ENCODE peak calls at places on chromosomes 13 and 19, in seven cellular contexts. G, R, N, K, C, F and W are unnamed samples.

GRCh38 chr13:20411638-20412342 is 113.9 kb downstream of the CRYL1 start:
- DNase-seq in G (no peak), R (no peak), N (peak), K (peak), C (no peak), F (no peak), W (peak)

GRCh38 chr13:50213526-50213925 is 198.3 kb downstream of the KCNRG start:
- DNase-seq in G (no peak), R (no peak), N (no peak), K (no peak), C (no peak), F (no peak), W (no peak)

GRCh38 chr13:106603568-106603967 is 35.6 kb upstream of the ARGLU1 start:
- DNase-seq in G (no peak), R (no peak), N (no peak), K (no peak), C (no peak), F (no peak), W (no peak)

GRCh38 chr19:6076675-6077463 is 33.4 kb downstream of the RFX2 start:
- DNase-seq in G (no peak), R (no peak), N (no peak), K (no peak), C (no peak), F (peak), W (no peak)

GRCh38 chr13:26760835-26761582 is 423 bp upstream of the GPR12 start:
- DNase-seq in G (no peak), R (no peak), N (no peak), K (no peak), C (no peak), F (no peak), W (no peak)

GRCh38 chr19:41882568-41883462 is at the start of gene ARHGEF1:
- DNase-seq in G (peak), R (no peak), N (peak), K (peak), C (peak), F (no peak), W (peak)

GRCh38 chr19:5240011-5240410 is 100.6 kb downstream of the PTPRS start:
- DNase-seq in G (no peak), R (no peak), N (no peak), K (no peak), C (no peak), F (no peak), W (no peak)

GRCh38 chr13:21389124-21389523 is 70.0 kb downstream of the ZDHHC20 start:
- DNase-seq in G (no peak), R (no peak), N (no peak), K (no peak), C (no peak), F (no peak), W (no peak)

GRCh38 chr13:74562381-74562780 is 428.2 kb upstream of the KLF12 start:
- DNase-seq in G (no peak), R (no peak), N (no peak), K (no peak), C (no peak), F (no peak), W (no peak)

GRCh38 chr13:82772802-82773201 is 1109.5 kb downstream of the SLITRK1 start:
- DNase-seq in G (no peak), R (no peak), N (no peak), K (no peak), C (no peak), F (peak), W (no peak)

GRCh38 chr19:13794388-13794751 is 873 bp upstream of the ZSWIM4 start:
- DNase-seq in G (no peak), R (no peak), N (no peak), K (no peak), C (peak), F (peak), W (no peak)

GRCh38 chr13:80133631-80134083 is 207.3 kb downstream of the SPRY2 start:
- DNase-seq in G (no peak), R (no peak), N (no peak), K (no peak), C (no peak), F (no peak), W (no peak)

GRCh38 chr13:24516919-24517318 is 4.3 kb upstream of the PARP4 start:
- DNase-seq in G (no peak), R (no peak), N (no peak), K (no peak), C (no peak), F (no peak), W (no peak)

GRCh38 chr13:88736026-88736425 is 1064.9 kb downstream of the SLITRK5 start:
- DNase-seq in G (no peak), R (no peak), N (no peak), K (no peak), C (no peak), F (no peak), W (no peak)

GRCh38 chr13:73331556-73331955 is 272.8 kb downstream of the KLF5 start:
- DNase-seq in G (no peak), R (no peak), N (no peak), K (no peak), C (no peak), F (no peak), W (no peak)

GRCh38 chr19:15403151-15403531 is 15.6 kb downstream of the AKAP8L start:
- DNase-seq in G (no peak), R (no peak), N (no peak), K (no peak), C (no peak), F (no peak), W (no peak)

GRCh38 chr19:8552810-8553209 is 24.4 kb downstream of the MYO1F start:
- DNase-seq in G (no peak), R (peak), N (no peak), K (no peak), C (no peak), F (no peak), W (no peak)

GRCh38 chr19:3983936-3984583 is 1.2 kb downstream of the EEF2 start:
- DNase-seq in G (peak), R (no peak), N (no peak), K (no peak), C (no peak), F (no peak), W (peak)

GRCh38 chr13:110684388-110685056 is 21.4 kb downstream of the CARS2 start:
- DNase-seq in G (peak), R (no peak), N (no peak), K (no peak), C (peak), F (no peak), W (no peak)

GRCh38 chr19:42270346-42271044 is 1.4 kb downstream of the CIC start:
- DNase-seq in G (no peak), R (no peak), N (peak), K (peak), C (peak), F (no peak), W (peak)

GRCh38 chr19:21022996-21023395 is 2.5 kb downstream of the ZNF430 start:
- DNase-seq in G (peak), R (no peak), N (peak), K (peak), C (no peak), F (peak), W (no peak)

GRCh38 chr19:873084-874019 is 13.9 kb downstream of the CFD start:
- DNase-seq in G (no peak), R (no peak), N (peak), K (peak), C (no peak), F (no peak), W (no peak)

GRCh38 chr13:112818698-112819045 is 128.8 kb downstream of the ATP11A start:
- DNase-seq in G (no peak), R (no peak), N (no peak), K (no peak), C (no peak), F (no peak), W (no peak)

GRCh38 chr13:47508518-47509228 is 492.4 kb downstream of the SUCLA2 start:
- DNase-seq in G (no peak), R (no peak), N (no peak), K (no peak), C (no peak), F (no peak), W (no peak)

GRCh38 chr13:27712421-27712820 is 79.9 kb upstream of the GSX1 start:
- DNase-seq in G (peak), R (no peak), N (no peak), K (no peak), C (no peak), F (no peak), W (no peak)

GRCh38 chr13:45119469-45119989 is 781 bp upstream of the GTF2F2 start:
- DNase-seq in G (peak), R (no peak), N (peak), K (peak), C (no peak), F (peak), W (peak)

GRCh38 chr13:98504371-98504963 is 72.4 kb downstream of the STK24 start:
- DNase-seq in G (no peak), R (no peak), N (no peak), K (no peak), C (peak), F (no peak), W (no peak)

GRCh38 chr19:41218615-41219507 is at the start of gene AXL:
- DNase-seq in G (peak), R (peak), N (no peak), K (no peak), C (peak), F (peak), W (no peak)

GRCh38 chr19:41810301-41810700 is 13.9 kb downstream of the CEACAM3 start:
- DNase-seq in G (no peak), R (no peak), N (no peak), K (no peak), C (no peak), F (no peak), W (no peak)

GRCh38 chr13:73691891-73692290 is 442.3 kb downstream of the KLF12 start:
- DNase-seq in G (no peak), R (no peak), N (no peak), K (no peak), C (no peak), F (no peak), W (no peak)

GRCh38 chr19:46068345-46069258 is 27.8 kb upstream of the IGFL4 start:
- DNase-seq in G (peak), R (no peak), N (no peak), K (no peak), C (peak), F (peak), W (no peak)

GRCh38 chr13:31912641-31913401 is 118.8 kb upstream of the FRY start:
- DNase-seq in G (no peak), R (no peak), N (no peak), K (no peak), C (no peak), F (no peak), W (no peak)

GRCh38 chr13:39364797-39365468 is 238.1 kb downstream of the LHFPL6 start:
- DNase-seq in G (peak), R (no peak), N (no peak), K (no peak), C (no peak), F (no peak), W (no peak)